ENCODE peak calls at places on chromosome 21, in six cellular contexts. W is astrocyte of the spinal cord, C is left ventricle myocardium superior, I is GM13977, D is amniotic stem cell, B is kidney tubule cell. Z is an unnamed sample.

GRCh38 chr21:36773995-36774394 is 75.1 kb downstream of the SIM2 start:
- DNase-seq in B (no peak), C (no peak), D (no peak), W (no peak), I (no peak), Z (no peak)

GRCh38 chr21:31204801-31205200 is 139.3 kb downstream of the TIAM1 start:
- DNase-seq in C (no peak), B (no peak), I (no peak), D (no peak), W (no peak), Z (no peak)

GRCh38 chr21:39114871-39115658 is 68.2 kb downstream of the PSMG1 start:
- DNase-seq in D (no peak), I (no peak), C (no peak), B (peak), W (peak), Z (peak)

GRCh38 chr21:28537371-28538079 is 455.2 kb downstream of the LTN1 start:
- DNase-seq in C (no peak), W (peak), B (no peak), D (no peak), I (no peak), Z (peak)

GRCh38 chr21:38244885-38245869 is 11.6 kb upstream of the KCNJ15 start:
- DNase-seq in C (no peak), D (peak), I (peak), B (peak), W (peak), Z (peak)

GRCh38 chr21:44058652-44058964 is 46.5 kb downstream of the TRAPPC10 start:
- DNase-seq in W (no peak), I (no peak), B (no peak), C (no peak), D (no peak), Z (no peak)

GRCh38 chr21:39175154-39175553 is 8.1 kb downstream of the PSMG1 start:
- DNase-seq in D (no peak), W (peak), C (no peak), I (no peak), B (peak), Z (no peak)

GRCh38 chr21:8992731-8993174 is 1528.6 kb upstream of the TPTE start:
- DNase-seq in I (no peak), D (no peak), B (peak), W (no peak), C (no peak), Z (no peak)

GRCh38 chr21:31559368-31560119 is 99.9 kb upstream of the SOD1 start:
- DNase-seq in D (peak), C (peak), W (peak), B (peak), I (peak), Z (no peak)

GRCh38 chr21:33670076-33670475 is 27.8 kb downstream of the ITSN1 start:
- DNase-seq in C (no peak), W (no peak), I (no peak), D (no peak), B (no peak), Z (peak)

GRCh38 chr21:44836666-44837471 is 19.0 kb upstream of the SUMO3 start:
- DNase-seq in D (no peak), W (no peak), I (no peak), C (peak), B (peak), Z (no peak)

GRCh38 chr21:45974073-45975016 is 7.2 kb upstream of the COL6A1 start:
- DNase-seq in I (peak), D (no peak), C (peak), W (peak), B (peak), Z (peak)

GRCh38 chr21:21715286-21715969 is 717.2 kb downstream of the NCAM2 start:
- DNase-seq in C (no peak), W (peak), I (no peak), D (peak), B (no peak), Z (peak)

GRCh38 chr21:32088471-32088870 is 190.4 kb downstream of the MIS18A start:
- DNase-seq in W (no peak), D (no peak), C (no peak), B (no peak), I (no peak), Z (no peak)

GRCh38 chr21:39314155-39315027 is 959 bp upstream of the BRWD1 start:
- DNase-seq in D (peak), W (peak), C (peak), B (peak), I (peak), Z (peak)

GRCh38 chr21:20721151-20721550 is 277.1 kb upstream of the NCAM2 start:
- DNase-seq in B (no peak), D (no peak), W (peak), C (no peak), I (no peak), Z (peak)

GRCh38 chr21:46354046-46354445 is 30.1 kb downstream of the PCNT start:
- DNase-seq in C (no peak), D (no peak), I (no peak), W (no peak), B (no peak), Z (no peak)

GRCh38 chr21:45505416-45506021 is 36.7 kb downstream of the SLC19A1 start:
- DNase-seq in C (peak), D (no peak), I (no peak), W (no peak), B (no peak), Z (no peak)

GRCh38 chr21:28253971-28254370 is 738.7 kb downstream of the LTN1 start:
- DNase-seq in W (no peak), B (no peak), I (no peak), C (no peak), D (no peak), Z (no peak)

GRCh38 chr21:42586406-42586805 is 67.0 kb upstream of the PDE9A start:
- DNase-seq in C (no peak), W (no peak), I (no peak), D (no peak), B (no peak), Z (no peak)

GRCh38 chr21:42120056-42120903 is 49.2 kb downstream of the UMODL1 start:
- DNase-seq in W (no peak), C (no peak), D (no peak), I (no peak), B (no peak), Z (no peak)

GRCh38 chr21:45049725-45050359 is 24.5 kb upstream of the ADARB1 start:
- DNase-seq in D (no peak), B (peak), C (no peak), W (no peak), I (no peak), Z (no peak)

GRCh38 chr21:24375201-24375600 is 1232.1 kb downstream of the MRPL39 start:
- DNase-seq in I (no peak), C (peak), W (no peak), B (no peak), D (no peak), Z (peak)

GRCh38 chr21:28644762-28645161 is 347.9 kb downstream of the LTN1 start:
- DNase-seq in B (no peak), C (no peak), W (no peak), I (no peak), D (peak), Z (no peak)

GRCh38 chr21:27173052-27173451 is 206.2 kb upstream of the ADAMTS5 start:
- DNase-seq in D (no peak), B (no peak), I (no peak), W (no peak), C (no peak), Z (no peak)

GRCh38 chr21:26443291-26443690 is 129.8 kb downstream of the CYYR1 start:
- DNase-seq in C (no peak), I (no peak), W (no peak), D (no peak), B (no peak), Z (no peak)

GRCh38 chr21:44051462-44051941 is 39.4 kb downstream of the TRAPPC10 start:
- DNase-seq in D (no peak), W (peak), C (peak), I (no peak), B (no peak), Z (no peak)

GRCh38 chr21:45970674-45971486 is 10.7 kb upstream of the COL6A1 start:
- DNase-seq in C (peak), I (peak), D (no peak), W (no peak), B (peak), Z (peak)